ENCODE peak calls at places on chromosomes 13 and 19, in nine cellular contexts. G is stromal cell of bone marrow; Y is D341Med; I is CD8-positive, alpha-beta memory T cell; V is WTC11; B is cardiac fibroblast; X is activated CD8-positive, alpha-beta memory T cell treated with anti-CD3 and anti-CD28 coated beads for 1 hour; C is fibroblast of pulmonary artery; D is effector memory CD4-positive, alpha-beta T cell. L is an unnamed sample.

GRCh38 chr19:14494910-14495677 is 833 bp downstream of the GIPC1 start:
- DNase-seq in G (no peak), Y (no peak), I (no peak), V (no peak), B (no peak), X (no peak), C (no peak), D (no peak), L (no peak)

GRCh38 chr13:91520952-91521351 is 122.5 kb downstream of the GPC5 start:
- DNase-seq in G (no peak), Y (no peak), I (no peak), V (no peak), B (no peak), X (no peak), C (no peak), D (no peak), L (no peak)

GRCh38 chr13:32824671-32825070 is 191.6 kb upstream of the KL start:
- DNase-seq in G (peak), Y (no peak), I (no peak), V (no peak), B (peak), X (no peak), C (peak), D (no peak), L (no peak)

GRCh38 chr13:59358014-59358413 is 805.7 kb downstream of the DIAPH3 start:
- DNase-seq in G (no peak), Y (no peak), I (no peak), V (no peak), B (no peak), X (no peak), C (no peak), D (no peak), L (no peak)

GRCh38 chr13:30846844-30847243 is 59.2 kb upstream of the MEDAG start:
- DNase-seq in G (no peak), Y (no peak), I (no peak), V (no peak), B (peak), X (no peak), C (no peak), D (no peak), L (no peak)

GRCh38 chr13:49669735-49670309 is 21.5 kb downstream of the EBPL start:
- DNase-seq in G (peak), Y (peak), I (no peak), V (peak), B (peak), X (no peak), C (peak), D (no peak), L (peak)

GRCh38 chr13:59422646-59423045 is 741.1 kb downstream of the DIAPH3 start:
- DNase-seq in G (no peak), Y (no peak), I (no peak), V (no peak), B (no peak), X (no peak), C (no peak), D (no peak), L (no peak)

GRCh38 chr19:35462476-35462953 is 14.5 kb downstream of the FFAR2 start:
- DNase-seq in G (no peak), Y (no peak), I (peak), V (no peak), B (no peak), X (no peak), C (no peak), D (peak), L (no peak)

GRCh38 chr13:65605386-65605785 is 1624.8 kb downstream of the PCDH9 start:
- DNase-seq in G (no peak), Y (no peak), I (no peak), V (no peak), B (peak), X (no peak), C (peak), D (no peak), L (no peak)

GRCh38 chr13:30301827-30302226 is 5.5 kb downstream of the KATNAL1 start:
- DNase-seq in G (no peak), Y (no peak), I (no peak), V (no peak), B (no peak), X (no peak), C (no peak), D (no peak), L (no peak)

GRCh38 chr19:55077106-55077505 is 1.4 kb downstream of the EPS8L1 start:
- DNase-seq in G (no peak), Y (no peak), I (no peak), V (no peak), B (no peak), X (no peak), C (no peak), D (no peak), L (no peak)

GRCh38 chr19:548841-549830 is 5.3 kb downstream of the GZMM start:
- DNase-seq in G (no peak), Y (no peak), I (no peak), V (no peak), B (no peak), X (no peak), C (no peak), D (no peak), L (no peak)

GRCh38 chr13:93227280-93227905 is 786 bp downstream of the GPC6 start:
- DNase-seq in G (no peak), Y (peak), I (no peak), V (peak), B (peak), X (no peak), C (peak), D (no peak), L (no peak)

GRCh38 chr13:79679334-79679733 is 198.4 kb downstream of the NDFIP2 start:
- DNase-seq in G (peak), Y (peak), I (no peak), V (peak), B (peak), X (no peak), C (peak), D (no peak), L (peak)

GRCh38 chr13:49214917-49215376 is 5.2 kb upstream of the MLNR start:
- DNase-seq in G (no peak), Y (peak), I (no peak), V (peak), B (peak), X (no peak), C (peak), D (peak), L (no peak)

GRCh38 chr19:57192993-57193392 is 1.7 kb downstream of the ZNF264 start:
- DNase-seq in G (no peak), Y (no peak), I (no peak), V (no peak), B (no peak), X (no peak), C (no peak), D (no peak), L (no peak)

GRCh38 chr19:33238750-33239149 is 13.1 kb upstream of the SLC7A10 start:
- DNase-seq in G (no peak), Y (no peak), I (no peak), V (no peak), B (no peak), X (no peak), C (no peak), D (no peak), L (no peak)

GRCh38 chr13:32902898-32903297 is 113.3 kb upstream of the KL start:
- DNase-seq in G (peak), Y (no peak), I (no peak), V (peak), B (peak), X (no peak), C (peak), D (no peak), L (no peak)

GRCh38 chr19:3276341-3276799 is 51.9 kb downstream of the CELF5 start:
- DNase-seq in G (no peak), Y (peak), I (peak), V (peak), B (no peak), X (peak), C (no peak), D (peak), L (no peak)

GRCh38 chr19:8373867-8374813 is 10.2 kb downstream of the ANGPTL4 start:
- DNase-seq in G (no peak), Y (peak), I (no peak), V (no peak), B (peak), X (no peak), C (no peak), D (no peak), L (no peak)

GRCh38 chr13:26978081-26978860 is 193.3 kb downstream of the USP12 start:
- DNase-seq in G (no peak), Y (no peak), I (no peak), V (peak), B (no peak), X (no peak), C (no peak), D (no peak), L (no peak)

L was measured in endothelial cell of umbilical vein.